ENCODE peak calls at places on chromosomes 3 and 15, in ten cellular contexts. X is heart left ventricle; P is astrocyte of the spinal cord; B is mammary epithelial cell; A is fibroblast of pulmonary artery; G is foreskin fibroblast; K is CD8-positive, alpha-beta T cell; L is DND-41; D is kidney; Q is left ventricle myocardium inferior. H is an unnamed sample.

GRCh38 chr3:133792171-133792763 is 13.3 kb upstream of the SRPRB start:
- DNase-seq in Q (no peak), K (no peak), P (peak), L (peak), B (peak), A (peak), X (no peak), G (peak), D (no peak), H (peak)

GRCh38 chr15:31215490-31216209 is 111.0 kb upstream of the KLF13 start:
- DNase-seq in L (peak), P (peak), D (peak), K (peak), A (peak), X (peak), Q (peak), G (peak), B (peak), H (peak)

GRCh38 chr15:74489518-74490338 is 28.8 kb upstream of the UBL7 start:
- DNase-seq in Q (peak), L (peak), G (peak), A (peak), K (peak), D (no peak), X (peak), B (peak), P (peak), H (peak)

GRCh38 chr3:101643861-101644613 is 32.9 kb downstream of the ZBTB11 start:
- DNase-seq in A (peak), X (no peak), Q (no peak), L (peak), P (peak), D (no peak), B (peak), K (peak), G (peak), H (peak)

GRCh38 chr3:48215466-48215865 is 7.8 kb upstream of the CAMP start:
- DNase-seq in D (no peak), X (peak), G (peak), L (no peak), A (peak), B (no peak), K (no peak), P (no peak), Q (peak), H (peak)

GRCh38 chr3:138186803-138187295 is 252 bp upstream of the ARMC8 start:
- DNase-seq in X (peak), B (peak), P (no peak), D (peak), G (peak), Q (peak), K (peak), L (peak), A (peak), H (no peak)

GRCh38 chr15:94021621-94022320 is 209.6 kb upstream of the MCTP2 start:
- DNase-seq in K (no peak), L (no peak), X (no peak), A (no peak), Q (no peak), B (no peak), G (no peak), P (no peak), D (no peak), H (peak)

GRCh38 chr3:59717679-59718205 is 667.9 kb upstream of the CFAP20DC start:
- DNase-seq in A (no peak), B (no peak), D (no peak), G (no peak), K (no peak), P (no peak), X (no peak), L (no peak), Q (no peak), H (no peak)

GRCh38 chr3:192857148-192857735 is 60.4 kb downstream of the MB21D2 start:
- DNase-seq in P (no peak), X (no peak), A (no peak), G (peak), B (no peak), L (no peak), Q (no peak), K (no peak), D (no peak), H (no peak)

GRCh38 chr3:128280466-128281455 is 127.5 kb downstream of the EEFSEC start:
- DNase-seq in G (no peak), Q (no peak), L (no peak), P (no peak), K (no peak), D (no peak), B (no peak), A (no peak), X (no peak), H (no peak)

GRCh38 chr3:50323092-50323600 is 601 bp upstream of the HYAL2 start:
- DNase-seq in X (peak), A (no peak), G (no peak), K (no peak), B (no peak), L (no peak), Q (peak), D (no peak), P (no peak), H (no peak)

GRCh38 chr3:129985113-129985512 is 10.6 kb downstream of the TRH start:
- DNase-seq in Q (peak), L (no peak), P (no peak), X (peak), D (no peak), A (no peak), B (no peak), K (no peak), G (no peak), H (no peak)

GRCh38 chr3:100103558-100104441 is 10.5 kb downstream of the FILIP1L start:
- DNase-seq in A (peak), P (peak), X (no peak), K (no peak), G (peak), L (no peak), B (peak), Q (no peak), D (no peak), H (peak)

GRCh38 chr15:29818141-29818540 is 4.1 kb downstream of the TJP1 start:
- DNase-seq in X (no peak), L (no peak), A (no peak), G (no peak), Q (no peak), P (peak), D (no peak), K (no peak), B (no peak), H (no peak)

GRCh38 chr3:32794487-32795308 is 23.1 kb upstream of the TRIM71 start:
- DNase-seq in L (no peak), A (no peak), K (no peak), P (no peak), G (peak), X (no peak), Q (no peak), D (no peak), B (no peak), H (peak)

GRCh38 chr15:23072633-23073032 is 33.3 kb upstream of the TUBGCP5 start:
- DNase-seq in D (no peak), Q (no peak), G (no peak), K (no peak), P (no peak), X (no peak), A (no peak), B (no peak), L (no peak), H (no peak)

GRCh38 chr15:37973856-37974255 is 39.4 kb downstream of the TMCO5A start:
- DNase-seq in D (no peak), A (no peak), L (no peak), P (no peak), B (peak), X (no peak), Q (no peak), G (peak), K (no peak), H (peak)

GRCh38 chr3:169664034-169664820 is 715 bp upstream of the MECOM start:
- DNase-seq in L (no peak), P (peak), K (no peak), Q (no peak), X (no peak), D (peak), A (peak), B (no peak), G (peak), H (no peak)

GRCh38 chr3:24120434-24120833 is 175.3 kb downstream of the NR1D2 start:
- DNase-seq in B (no peak), P (no peak), K (no peak), Q (no peak), L (no peak), G (no peak), X (no peak), A (no peak), D (no peak), H (no peak)

GRCh38 chr3:108806316-108806715 is 16.3 kb upstream of the TRAT1 start:
- DNase-seq in A (no peak), D (no peak), Q (no peak), L (peak), P (no peak), B (no peak), K (peak), G (no peak), X (no peak), H (no peak)

GRCh38 chr3:124209426-124209825 is 217.5 kb upstream of the ROPN1 start:
- DNase-seq in L (no peak), A (no peak), Q (no peak), K (no peak), B (no peak), P (peak), X (no peak), G (no peak), D (no peak), H (no peak)

GRCh38 chr3:188452158-188452772 is 298.3 kb downstream of the LPP start:
- DNase-seq in B (no peak), G (no peak), X (no peak), K (no peak), A (no peak), D (no peak), P (no peak), Q (no peak), L (no peak), H (no peak)

GRCh38 chr3:178244653-178245384 is 291.4 kb upstream of the KCNMB2 start:
- DNase-seq in Q (no peak), B (no peak), D (no peak), P (no peak), A (no peak), K (no peak), G (no peak), L (no peak), X (no peak), H (peak)

GRCh38 chr3:197424674-197425484 is 126.5 kb upstream of the DLG1 start:
- DNase-seq in B (no peak), X (no peak), P (no peak), D (no peak), Q (no peak), G (no peak), A (no peak), L (no peak), K (no peak), H (no peak)

GRCh38 chr3:18432752-18433151 is 7.6 kb upstream of the SATB1 start:
- DNase-seq in L (no peak), X (no peak), K (no peak), Q (no peak), A (no peak), D (no peak), P (no peak), G (no peak), B (no peak), H (no peak)

GRCh38 chr15:66774001-66774814 is 72.2 kb downstream of the SMAD6 start:
- DNase-seq in B (peak), X (peak), Q (peak), P (peak), L (peak), D (peak), G (peak), K (peak), A (peak), H (peak)

GRCh38 chr3:32940726-32941125 is 10.7 kb upstream of the CCR4 start:
- DNase-seq in D (no peak), L (no peak), X (no peak), P (no peak), Q (no peak), G (no peak), B (no peak), K (no peak), A (no peak), H (no peak)

GRCh38 chr3:18585019-18585968 is 160.2 kb upstream of the SATB1 start:
- DNase-seq in P (no peak), G (no peak), D (no peak), K (no peak), X (no peak), A (no peak), B (no peak), Q (no peak), L (peak), H (no peak)

GRCh38 chr3:124965413-124965812 is 30.9 kb upstream of the MUC13 start:
- DNase-seq in A (no peak), P (no peak), G (peak), D (no peak), X (no peak), K (no peak), L (no peak), Q (no peak), B (no peak), H (no peak)

GRCh38 chr15:75723847-75724660 is 11.4 kb upstream of the CSPG4 start:
- DNase-seq in L (no peak), D (peak), B (peak), P (peak), X (peak), Q (peak), A (peak), G (peak), K (peak), H (peak)

GRCh38 chr3:33401781-33402180 is 38.4 kb downstream of the UBP1 start:
- DNase-seq in A (no peak), Q (no peak), P (peak), D (no peak), G (no peak), X (no peak), L (no peak), B (no peak), K (no peak), H (no peak)

GRCh38 chr3:150765949-150766720 is 3.2 kb upstream of the SIAH2 start:
- DNase-seq in K (no peak), X (no peak), Q (no peak), A (peak), G (peak), P (peak), D (no peak), B (peak), L (no peak), H (no peak)

GRCh38 chr15:58336161-58336560 is 95.6 kb upstream of the LIPC start:
- DNase-seq in A (no peak), D (no peak), B (no peak), L (no peak), G (no peak), P (no peak), X (no peak), Q (no peak), K (no peak), H (no peak)

GRCh38 chr3:168620854-168621253 is 525.1 kb upstream of the GOLIM4 start:
- DNase-seq in D (no peak), P (peak), L (no peak), X (no peak), K (no peak), G (peak), B (no peak), Q (no peak), A (peak), H (peak)

GRCh38 chr15:65416845-65417416 is 5.8 kb downstream of the IGDCC4 start:
- DNase-seq in G (peak), L (no peak), B (no peak), P (peak), K (no peak), Q (peak), D (peak), X (peak), A (no peak), H (peak)

GRCh38 chr3:190116551-190117067 is 4.1 kb downstream of the P3H2 start:
- DNase-seq in B (peak), D (no peak), G (no peak), A (peak), K (no peak), Q (no peak), X (no peak), L (no peak), P (no peak), H (no peak)

GRCh38 chr15:51904931-51905330 is 66.6 kb downstream of the LEO1 start:
- DNase-seq in B (no peak), L (no peak), X (no peak), P (no peak), A (no peak), D (no peak), G (peak), K (no peak), Q (no peak), H (no peak)

GRCh38 chr3:129425213-129425612 is 3.2 kb downstream of the EFCAB12 start:
- DNase-seq in G (no peak), Q (no peak), B (no peak), A (no peak), D (no peak), P (no peak), X (no peak), L (peak), K (no peak), H (no peak)

GRCh38 chr3:192128060-192128459 is 599.3 kb downstream of the FGF12 start:
- DNase-seq in K (no peak), A (no peak), P (no peak), G (no peak), D (no peak), B (no peak), L (no peak), X (no peak), Q (no peak), H (no peak)

DNA sequence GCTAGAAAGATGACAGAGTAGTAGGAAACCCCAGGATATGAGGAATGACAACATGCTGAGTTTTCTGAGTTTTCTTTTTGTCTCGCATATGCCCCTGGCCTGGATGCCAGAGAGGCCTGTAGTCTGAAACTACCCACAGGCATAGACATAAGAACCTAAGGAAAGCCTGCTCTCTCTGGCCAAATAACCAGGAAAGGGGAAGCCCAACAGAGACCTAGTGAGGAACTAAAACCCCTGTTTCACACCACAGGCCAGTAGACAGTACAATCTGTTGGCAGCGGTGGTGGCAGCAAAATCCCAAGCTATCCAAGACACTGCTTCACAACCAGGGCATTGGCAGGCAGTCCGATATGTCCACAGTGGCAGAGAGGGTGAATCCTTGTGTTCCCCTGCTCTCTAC is 55.0 kb upstream of the DCP1A start:
- DNase-seq in K (no peak), P (no peak), B (no peak), Q (no peak), L (no peak), G (no peak), D (no peak), X (no peak), A (no peak), H (no peak)
- TF ChIP-seq CTCF in K (no peak), P (no peak), B (no peak), Q (no peak), L (no peak), G (no peak), D (no peak), X (no peak), A (no peak), H (no peak)

DNA sequence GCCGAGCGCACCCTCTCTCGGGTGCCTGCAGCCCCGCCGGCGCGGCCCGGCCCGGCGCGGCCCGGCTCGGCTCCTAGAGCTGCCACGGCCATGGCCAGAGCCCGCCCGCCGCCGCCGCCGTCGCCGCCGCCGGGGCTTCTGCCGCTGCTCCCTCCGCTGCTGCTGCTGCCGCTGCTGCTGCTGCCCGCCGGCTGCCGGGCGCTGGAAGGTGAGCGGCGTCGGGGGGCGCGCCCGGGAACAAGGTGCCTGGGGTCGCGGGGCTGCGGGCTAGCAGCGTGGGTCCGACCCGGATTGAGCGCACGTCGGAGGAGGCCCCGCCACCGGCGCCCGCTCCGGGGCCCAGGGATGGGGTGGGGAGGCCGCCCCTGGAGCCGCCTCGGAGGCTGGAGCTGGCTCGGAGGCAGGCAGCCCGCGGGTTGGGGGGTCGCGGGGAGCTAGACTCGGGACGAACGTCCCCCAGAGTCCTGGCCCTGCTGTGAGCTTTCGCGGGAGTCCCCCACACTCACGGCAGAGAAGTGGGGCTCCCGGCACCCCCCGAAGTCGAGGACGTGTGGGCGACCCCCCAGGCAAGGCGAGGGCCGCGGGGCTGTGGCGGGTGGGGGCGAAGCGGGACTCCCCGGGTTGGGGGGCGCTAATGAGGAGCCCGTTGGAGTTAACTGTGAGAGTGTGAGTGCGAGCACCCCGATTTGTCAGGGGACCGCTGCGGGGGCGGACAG is 719 bp downstream of the EPHB3 start:
- DNase-seq in L (no peak), K (no peak), P (no peak), A (no peak), D (no peak), X (peak), G (peak), B (no peak), Q (no peak), H (no peak)
- H3K4me3 ChIP-seq in L (no peak), K (no peak), P (peak), A (peak), D (peak), X (peak), G (peak), B (peak), Q (peak), H (peak)

GRCh38 chr15:80660114-80660513 is 35.0 kb upstream of the ABHD17C start:
- DNase-seq in K (no peak), X (no peak), L (no peak), A (peak), B (no peak), Q (no peak), G (peak), D (no peak), P (peak), H (peak)
- TF ChIP-seq CTCF in K (no peak), X (no peak), L (no peak), A (peak), B (peak), Q (peak), G (peak), D (no peak), P (peak), H (peak)

GRCh38 chr3:196096382-196096953 is 14.6 kb upstream of the TFRC start:
- DNase-seq in X (peak), A (no peak), K (no peak), Q (peak), L (no peak), P (peak), B (no peak), G (no peak), D (no peak), H (no peak)
- H3K4me3 ChIP-seq in X (no peak), A (no peak), K (no peak), Q (peak), L (no peak), P (no peak), B (no peak), G (no peak), D (no peak), H (no peak)

DNA sequence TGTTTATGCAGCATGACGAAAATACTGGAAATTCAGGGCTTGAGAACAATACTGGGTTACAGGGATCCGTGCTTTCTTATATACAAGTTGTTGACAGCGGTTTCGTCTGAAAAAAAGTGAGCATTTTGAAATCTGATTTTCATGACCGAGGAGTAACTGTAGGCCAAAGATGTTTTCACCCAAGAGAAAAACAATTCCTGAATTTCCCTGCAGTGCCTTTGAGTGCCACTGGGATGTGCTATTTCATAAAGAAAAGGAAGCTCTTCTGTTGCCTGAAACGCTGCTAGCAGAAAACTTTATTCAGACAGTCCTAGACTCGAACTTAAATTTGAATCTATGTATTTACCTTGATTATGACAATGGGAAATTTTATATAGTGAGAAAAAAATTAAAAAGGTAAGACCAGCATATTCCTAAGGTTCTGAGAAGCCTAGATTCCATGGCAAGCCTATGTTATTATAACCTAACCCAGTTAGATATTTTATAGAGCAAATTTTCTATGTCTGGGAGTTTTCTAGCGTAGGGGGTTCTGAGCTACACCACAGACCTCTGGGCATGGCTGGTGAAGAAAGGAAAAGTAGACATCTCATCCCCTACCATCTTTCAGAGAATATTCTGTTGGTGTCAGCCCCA is 30.2 kb downstream of the KCNAB1 start:
- DNase-seq in G (peak), X (no peak), P (peak), Q (no peak), B (peak), L (peak), A (peak), D (no peak), K (no peak), H (peak)
- TF ChIP-seq CTCF in G (peak), X (peak), P (peak), Q (peak), B (peak), L (peak), A (peak), D (peak), K (peak), H (peak)

H was measured in fibroblast of villous mesenchyme.